ENCODE peak calls at places on chromosomes 12 and 14, in seven cellular contexts. I is psoas muscle, E is germinal center, L is AG09309, O is NCI-H1092 treated with DMSO at 0.1 percent for 48 hours, D is aorta, K is NCI-H1417. R is an unnamed sample.

GRCh38 chr14:101898416-101898815 is 66.0 kb upstream of the DYNC1H1 start:
- DNase-seq in K (no peak), I (no peak), L (no peak), O (no peak), D (no peak), E (no peak), R (no peak)

GRCh38 chr12:3054374-3054773 is 22.8 kb upstream of the TSPAN9 start:
- DNase-seq in D (no peak), E (no peak), O (no peak), K (no peak), L (no peak), I (no peak), R (no peak)

GRCh38 chr12:46580445-46580844 is 207.9 kb upstream of the SLC38A2 start:
- DNase-seq in I (no peak), L (no peak), K (no peak), O (no peak), E (no peak), D (no peak), R (no peak)

GRCh38 chr12:42684171-42685071 is 94.9 kb upstream of the PRICKLE1 start:
- DNase-seq in O (no peak), D (no peak), K (no peak), E (no peak), L (no peak), I (no peak), R (no peak)

GRCh38 chr14:100855256-100855930 is 29.5 kb downstream of the MEG3 start:
- DNase-seq in D (peak), L (no peak), K (no peak), E (no peak), O (no peak), I (no peak), R (no peak)

GRCh38 chr12:108418162-108418561 is 79.1 kb upstream of the CMKLR1 start:
- DNase-seq in K (no peak), I (no peak), D (no peak), L (no peak), E (no peak), O (no peak), R (no peak)

GRCh38 chr12:52132754-52133161 is 53.3 kb downstream of the SMIM41 start:
- DNase-seq in I (no peak), O (no peak), D (peak), K (no peak), E (no peak), L (peak), R (no peak)

GRCh38 chr14:37384870-37385596 is 187.3 kb downstream of the MIPOL1 start:
- DNase-seq in E (no peak), I (no peak), O (peak), D (no peak), L (no peak), K (peak), R (no peak)

GRCh38 chr12:101877816-101878811 is 734 bp downstream of the DRAM1 start:
- DNase-seq in E (peak), I (peak), O (no peak), K (peak), L (no peak), D (no peak), R (peak)

GRCh38 chr14:66015046-66015780 is 471.0 kb upstream of the CCDC196 start:
- DNase-seq in K (no peak), D (no peak), O (no peak), E (no peak), I (no peak), L (no peak), R (no peak)

GRCh38 chr12:1994429-1995143 is 9.7 kb downstream of the DCP1B start:
- DNase-seq in D (no peak), O (no peak), E (no peak), K (no peak), I (no peak), L (no peak), R (no peak)

GRCh38 chr14:76926521-76927251 is 100.5 kb downstream of the LRRC74A start:
- DNase-seq in K (peak), E (no peak), L (no peak), I (no peak), D (no peak), O (peak), R (no peak)

GRCh38 chr12:42695490-42695995 is 106.0 kb upstream of the PRICKLE1 start:
- DNase-seq in K (no peak), E (no peak), I (no peak), O (no peak), D (no peak), L (no peak), R (no peak)

GRCh38 chr12:130656411-130656810 is 59.7 kb downstream of the RIMBP2 start:
- DNase-seq in O (no peak), D (no peak), E (no peak), I (no peak), L (no peak), K (no peak), R (no peak)

GRCh38 chr12:115998119-115998633 is 279.3 kb downstream of the MED13L start:
- DNase-seq in L (peak), D (no peak), I (no peak), O (no peak), K (peak), E (peak), R (peak)

GRCh38 chr14:64757601-64758000 is 53.4 kb downstream of the PLEKHG3 start:
- DNase-seq in L (no peak), D (peak), O (no peak), E (no peak), K (no peak), I (no peak), R (no peak)

GRCh38 chr14:96962337-96962736 is 165.2 kb downstream of the VRK1 start:
- DNase-seq in E (peak), K (no peak), D (no peak), I (no peak), L (no peak), O (no peak), R (peak)

GRCh38 chr12:132904718-132905328 is 17.4 kb upstream of the CHFR start:
- DNase-seq in D (peak), I (peak), K (no peak), O (peak), L (no peak), E (peak), R (peak)

GRCh38 chr12:111367661-111368221 is 1.2 kb downstream of the PHETA1 start:
- DNase-seq in L (no peak), K (no peak), D (no peak), O (no peak), E (no peak), I (no peak), R (peak)

GRCh38 chr14:92510972-92511371 is 2.6 kb upstream of the RIN3 start:
- DNase-seq in I (no peak), L (no peak), E (no peak), K (peak), D (no peak), O (no peak), R (peak)

GRCh38 chr12:14892726-14893442 is 7.2 kb upstream of the MGP start:
- DNase-seq in L (no peak), I (peak), O (peak), K (no peak), E (no peak), D (no peak), R (peak)

GRCh38 chr12:24742378-24742777 is 206.5 kb downstream of the BCAT1 start:
- DNase-seq in O (no peak), E (peak), L (no peak), K (no peak), D (no peak), I (peak), R (no peak)

GRCh38 chr12:130280226-130280625 is 57.5 kb upstream of the PIWIL1 start:
- DNase-seq in D (no peak), I (no peak), L (no peak), E (no peak), K (no peak), O (no peak), R (peak)

GRCh38 chr12:89067436-89067835 is 284.9 kb downstream of the DUSP6 start:
- DNase-seq in I (no peak), O (no peak), D (no peak), E (no peak), L (peak), K (no peak), R (no peak)

GRCh38 chr14:89572566-89573398 is 155.7 kb upstream of the FOXN3 start:
- DNase-seq in O (peak), E (no peak), L (no peak), K (peak), I (no peak), D (no peak), R (no peak)

GRCh38 chr12:46677749-46678148 is 148.0 kb downstream of the SLC38A4 start:
- DNase-seq in O (peak), L (no peak), E (no peak), I (no peak), K (peak), D (no peak), R (peak)

GRCh38 chr14:51067306-51067705 is 27.6 kb downstream of the TRIM9 start:
- DNase-seq in I (no peak), L (no peak), E (no peak), D (no peak), O (no peak), K (no peak), R (no peak)

GRCh38 chr14:82642425-82642824 is 1108.8 kb upstream of the SEL1L start:
- DNase-seq in O (no peak), D (no peak), I (no peak), K (no peak), L (no peak), E (no peak), R (no peak)

GRCh38 chr14:81348086-81348485 is 52.0 kb downstream of the STON2 start:
- DNase-seq in K (no peak), O (no peak), L (no peak), E (no peak), D (no peak), I (no peak), R (no peak)

GRCh38 chr12:18422849-18423248 is 161.5 kb downstream of the PIK3C2G start:
- DNase-seq in D (no peak), I (no peak), K (no peak), O (no peak), E (no peak), L (no peak), R (no peak)

GRCh38 chr12:21296348-21296747 is 38.4 kb downstream of the SLCO1A2 start:
- DNase-seq in E (no peak), L (no peak), K (no peak), D (no peak), I (no peak), O (no peak), R (no peak)